ENCODE peak calls at places on chromosome 16, in five cellular contexts. C is ovary, B is hepatocyte, K is astrocyte, E is activated B cell treated with CpG ODN at 0.5 μM for 24 hours. F is an unnamed sample.

GRCh38 chr16:54817432-54817831 is 113.2 kb upstream of the IRX5 start:
- DNase-seq in C (no peak), B (no peak), K (no peak), E (no peak), F (no peak)

GRCh38 chr16:87580855-87581261 is 21.4 kb upstream of the JPH3 start:
- DNase-seq in C (peak; percentile 48), B (no peak), K (peak; percentile 89), E (no peak), F (no peak)

GRCh38 chr16:6841392-6841791 is 491.3 kb upstream of the RBFOX1 start:
- DNase-seq in C (no peak), B (no peak), K (no peak), E (no peak), F (no peak)

GRCh38 chr16:31181102-31181830 is 1.3 kb downstream of the FUS start:
- DNase-seq in C (no peak), B (peak; percentile 38), K (no peak), E (peak; percentile 32), F (peak; percentile 64)

GRCh38 chr16:22945361-22945760 is 131.4 kb downstream of the HS3ST2 start:
- DNase-seq in C (no peak), B (no peak), K (no peak), E (no peak), F (no peak)

GRCh38 chr16:76926042-76926441 is 264.9 kb upstream of the MON1B start:
- DNase-seq in C (no peak), B (peak; percentile 19), K (no peak), E (no peak), F (no peak)

GRCh38 chr16:77437859-77438258 is 3.0 kb upstream of the ADAMTS18 start:
- DNase-seq in C (no peak), B (no peak), K (peak; percentile 3), E (no peak), F (no peak)

GRCh38 chr16:11128211-11129123 is 127.5 kb downstream of the SOCS1 start:
- DNase-seq in C (no peak), B (peak; percentile 44), K (peak; percentile 44), E (no peak), F (peak; percentile 58)

GRCh38 chr16:85333744-85334640 is 221.7 kb upstream of the CIBAR2 start:
- DNase-seq in C (no peak), B (no peak), K (no peak), E (no peak), F (no peak)

GRCh38 chr16:66690106-66690847 is 6.3 kb downstream of the CMTM4 start:
- DNase-seq in C (no peak), B (no peak), K (no peak), E (no peak), F (no peak)

GRCh38 chr16:10514369-10515055 is 65.9 kb downstream of the EMP2 start:
- DNase-seq in C (peak; percentile 57), B (peak; percentile 76), K (peak; percentile 30), E (no peak), F (no peak)

GRCh38 chr16:87895641-87896141 is 26.4 kb upstream of the SLC7A5 start:
- DNase-seq in C (no peak), B (no peak), K (peak; percentile 60), E (peak; percentile 32), F (no peak)

GRCh38 chr16:12256880-12257279 is 280.3 kb downstream of the SNX29 start:
- DNase-seq in C (no peak), B (no peak), K (no peak), E (no peak), F (no peak)

GRCh38 chr16:27463741-27464662 is 62.0 kb downstream of the IL21R start:
- DNase-seq in C (no peak), B (no peak), K (no peak), E (no peak), F (no peak)

GRCh38 chr16:15899538-15900100 is 11.2 kb upstream of the CEP20 start:
- DNase-seq in C (no peak), B (peak; percentile 79), K (peak; percentile 98), E (no peak), F (no peak)

GRCh38 chr16:85398688-85399582 is 214.2 kb upstream of the GSE1 start:
- DNase-seq in C (peak; percentile 12), B (no peak), K (no peak), E (no peak), F (peak; percentile 56)

GRCh38 chr16:28986492-28986891 is 1.6 kb downstream of the LAT start:
- DNase-seq in C (no peak), B (no peak), K (no peak), E (no peak), F (no peak)

GRCh38 chr16:58109330-58109729 is 19.9 kb downstream of the CFAP20 start:
- DNase-seq in C (no peak), B (no peak), K (no peak), E (no peak), F (no peak)

GRCh38 chr16:58107228-58107627 is 22.0 kb downstream of the CFAP20 start:
- DNase-seq in C (no peak), B (no peak), K (no peak), E (no peak), F (no peak)

GRCh38 chr16:58111331-58111627 is 17.9 kb downstream of the CFAP20 start:
- DNase-seq in C (no peak), B (no peak), K (no peak), E (no peak), F (peak; percentile 27)

GRCh38 chr16:58109881-58110280 is 19.3 kb downstream of the CFAP20 start:
- DNase-seq in C (no peak), B (no peak), K (no peak), E (no peak), F (peak; percentile 51)

DNA sequence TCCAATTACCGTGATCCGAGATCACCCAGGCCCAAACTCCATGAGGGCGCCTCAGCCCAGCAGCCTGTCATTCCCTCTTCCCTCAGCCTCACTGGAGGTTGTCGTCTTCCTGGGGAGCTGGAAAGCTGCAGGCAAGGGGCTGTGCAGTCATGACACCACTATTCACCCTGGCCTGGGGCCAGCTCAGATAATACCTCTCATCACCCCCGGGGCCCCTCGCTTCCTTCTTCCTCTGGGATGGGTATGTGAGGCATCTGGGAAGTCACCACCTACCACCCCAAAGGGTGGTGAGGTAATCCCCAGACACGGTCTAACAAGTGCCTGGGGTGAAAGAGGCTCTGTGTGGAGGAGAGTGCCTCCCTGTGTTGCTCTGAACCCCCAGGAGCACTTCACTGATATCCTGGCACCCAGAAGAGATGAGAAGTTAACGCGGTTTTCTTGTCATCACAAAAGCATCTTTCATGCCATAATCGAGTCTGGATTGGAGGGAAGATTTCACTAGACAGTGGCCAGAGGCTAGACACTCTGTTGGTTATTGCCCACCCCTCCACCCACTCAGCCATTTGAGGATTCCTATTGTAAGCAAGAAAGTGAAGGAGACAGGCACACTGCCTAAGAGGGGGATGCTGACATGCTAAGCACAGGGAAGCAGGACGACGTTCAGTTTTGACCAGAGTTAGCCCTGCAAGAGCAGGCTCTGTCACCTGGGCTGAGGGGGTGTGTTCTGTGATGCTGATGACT is 18.4 kb downstream of the CFAP20 start:
- DNase-seq in C (no peak), B (no peak), K (no peak), E (no peak), F (peak; percentile 55)
- TF ChIP-seq CTCF in C (no peak), B (no peak), K (no peak), E (no peak), F (no peak)

GRCh38 chr16:83045790-83046189 is 419.0 kb downstream of the CDH13 start:
- DNase-seq in C (no peak), B (no peak), K (no peak), E (no peak), F (no peak)

GRCh38 chr16:83037102-83037501 is 410.3 kb downstream of the CDH13 start:
- DNase-seq in C (no peak), B (no peak), K (no peak), E (no peak), F (no peak)

GRCh38 chr16:83044589-83044988 is 417.8 kb downstream of the CDH13 start:
- DNase-seq in C (no peak), B (no peak), K (no peak), E (no peak), F (no peak)

GRCh38 chr16:83037884-83038283 is 411.1 kb downstream of the CDH13 start:
- DNase-seq in C (no peak), B (no peak), K (no peak), E (no peak), F (no peak)

DNA sequence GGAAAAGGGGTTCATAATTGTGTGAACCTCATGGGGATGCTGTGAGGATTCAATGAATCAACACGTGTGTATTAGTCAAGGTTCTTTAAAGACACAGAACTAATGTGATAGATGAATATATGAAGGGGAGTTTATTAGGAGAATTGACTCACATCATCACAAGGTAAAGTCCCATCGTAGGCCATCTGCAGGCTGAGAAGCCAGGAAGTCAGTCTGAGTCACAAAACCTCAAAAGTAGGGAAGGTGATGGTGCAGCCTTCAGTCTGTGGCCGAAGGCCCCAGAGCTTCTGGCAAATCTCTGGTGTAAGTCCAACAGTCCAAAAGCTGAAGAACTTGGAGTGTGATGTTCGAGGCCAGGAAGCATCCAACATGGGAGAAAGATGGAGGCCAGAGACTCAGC is 413.4 kb downstream of the CDH13 start:
- DNase-seq in C (no peak), B (no peak), K (peak; percentile 74), E (no peak), F (no peak)
- TF ChIP-seq CTCF in C (no peak), B (no peak), K (no peak), E (no peak), F (no peak)

DNA sequence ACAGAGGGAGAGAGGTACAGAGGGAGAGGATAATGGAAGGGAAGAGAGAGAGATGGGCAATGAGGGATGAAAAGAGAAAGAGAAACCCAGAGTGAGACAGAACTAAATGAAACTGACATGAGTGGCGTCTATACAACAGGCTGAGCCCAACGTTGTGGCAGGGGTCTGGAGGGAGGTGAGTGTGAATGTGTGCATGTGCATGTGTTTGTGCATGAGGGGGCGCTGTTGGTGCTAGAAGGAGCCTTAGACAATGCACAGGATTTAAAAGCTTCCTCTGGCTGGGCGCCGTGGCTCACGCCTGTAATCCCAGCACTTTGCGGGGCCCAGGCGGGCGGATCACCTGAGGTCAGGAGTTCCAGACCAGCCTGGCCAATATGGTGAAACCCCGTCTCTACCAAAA is 454.8 kb upstream of the CDH11 start:
- DNase-seq in C (no peak), B (no peak), K (no peak), E (no peak), F (no peak)
- TF ChIP-seq CTCF in C (no peak), B (no peak), K (no peak), E (no peak), F (peak; percentile 42)

GRCh38 chr16:3625331-3625730 is 13.9 kb upstream of the SLX4 start:
- DNase-seq in C (no peak), B (no peak), K (no peak), E (no peak), F (no peak)

GRCh38 chr16:3623642-3624041 is 12.2 kb upstream of the SLX4 start:
- DNase-seq in C (no peak), B (no peak), K (no peak), E (no peak), F (no peak)

DNA sequence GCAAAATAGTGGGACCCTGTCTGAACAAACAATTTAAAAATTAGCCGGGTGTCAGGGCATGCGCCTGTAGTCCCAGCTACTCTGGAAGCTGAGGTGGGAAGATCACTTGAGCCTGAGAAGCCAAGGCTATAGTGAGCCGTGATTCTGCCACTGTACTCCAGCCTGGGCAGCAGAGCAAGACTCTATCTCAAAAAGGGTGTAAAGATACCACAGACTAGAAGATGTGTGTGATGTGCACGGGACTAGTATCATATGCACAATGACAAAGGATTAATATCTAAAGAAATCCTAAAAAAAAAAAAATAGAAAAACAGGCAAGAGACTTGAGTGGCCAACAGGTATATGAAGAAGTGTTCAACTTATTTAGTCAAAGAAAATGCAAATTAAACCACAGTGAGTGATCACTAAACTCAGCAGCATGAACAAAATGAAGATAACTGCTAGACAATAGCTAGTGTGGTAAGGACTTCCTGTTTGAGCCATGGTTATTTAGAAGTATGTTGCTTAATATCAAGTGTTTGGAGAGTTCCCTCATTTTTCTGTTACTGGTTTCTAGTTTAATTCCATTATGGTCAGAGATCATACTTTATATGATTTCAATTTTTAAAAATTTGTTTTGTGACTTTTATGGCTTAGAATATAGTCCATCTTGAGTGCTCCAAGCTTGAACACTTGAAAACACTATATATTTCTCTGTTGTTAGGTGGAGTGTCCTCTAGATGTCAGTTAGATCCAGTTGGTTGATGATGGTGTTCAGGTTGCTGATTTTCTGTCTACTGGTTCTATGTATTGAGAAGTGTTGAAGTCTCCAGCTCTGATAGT is 14.7 kb upstream of the SLX4 start:
- DNase-seq in C (no peak), B (no peak), K (peak; percentile 29), E (no peak), F (no peak)
- TF ChIP-seq CTCF in C (no peak), B (no peak), K (no peak), E (no peak), F (peak; percentile 21)

F was measured in chondrocyte.